ENCODE peak calls at places on chromosomes 12 and 14, in eight cellular contexts. C is Caco-2, R is NCI-H748 treated with DMSO at 0.1 percent for 48 hours, H is NCI-H1105 treated with DMSO at 0.1 percent for 48 hours, K is AG04449, U is ACHN, V is omental fat pad, O is left colon. Z is an unnamed sample.

GRCh38 chr14:24366664-24367505 is 1.1 kb upstream of the NFATC4 start:
- DNase-seq in U (peak), O (peak), K (peak), V (peak), H (peak), C (peak), R (no peak), Z (no peak)

GRCh38 chr14:64801800-64802199 is 77.9 kb downstream of the SPTB start:
- DNase-seq in H (no peak), K (no peak), V (no peak), U (peak), O (no peak), R (no peak), C (no peak), Z (no peak)

GRCh38 chr12:115572440-115572839 is 705.1 kb downstream of the MED13L start:
- DNase-seq in C (no peak), U (no peak), R (no peak), V (no peak), H (no peak), O (no peak), K (no peak), Z (no peak)

GRCh38 chr14:69045857-69046351 is 66.8 kb upstream of the ACTN1 start:
- DNase-seq in K (no peak), V (no peak), U (no peak), R (no peak), H (no peak), C (no peak), O (no peak), Z (no peak)

GRCh38 chr14:24388474-24389179 is 10.2 kb upstream of the NYNRIN start:
- DNase-seq in V (no peak), U (no peak), C (no peak), R (no peak), H (no peak), K (no peak), O (no peak), Z (no peak)

GRCh38 chr14:73713804-73714655 is at the start of gene PNMA1:
- DNase-seq in C (peak), O (peak), H (peak), V (peak), U (peak), R (peak), K (no peak), Z (peak)

GRCh38 chr14:99132821-99133562 is 139.0 kb downstream of the BCL11B start:
- DNase-seq in O (no peak), C (no peak), R (no peak), K (no peak), U (no peak), V (no peak), H (no peak), Z (no peak)

GRCh38 chr12:76568888-76569551 is 9.4 kb upstream of the OSBPL8 start:
- DNase-seq in K (no peak), U (no peak), R (no peak), C (no peak), O (no peak), V (no peak), H (no peak), Z (no peak)

GRCh38 chr14:37129047-37129446 is 43.4 kb downstream of the SLC25A21 start:
- DNase-seq in C (no peak), O (no peak), V (no peak), R (no peak), U (no peak), H (no peak), K (no peak), Z (no peak)

GRCh38 chr12:6462234-6462995 is 8.1 kb downstream of the VAMP1 start:
- DNase-seq in C (peak), U (no peak), O (no peak), V (no peak), H (no peak), R (no peak), K (no peak), Z (no peak)

GRCh38 chr14:23052182-23052623 is 5.1 kb downstream of the CDH24 start:
- DNase-seq in R (no peak), O (no peak), H (no peak), U (no peak), K (no peak), C (no peak), V (no peak), Z (no peak)

Z was measured in Caki2.